ENCODE peak calls at places on chromosomes 6 and 20, in seven cellular contexts. One of them, this sample, is unnamed.

GRCh38 chr20:61789329-61789728 is 276.4 kb downstream of the TAF4 start:
- DNase-seq in AG08396: no peak
- DNase-seq in colonic mucosa: no peak
- DNase-seq in lower lobe of right lung: peak
- DNase-seq in activated CD8-positive, alpha-beta memory T cell treated with anti-CD3 and anti-CD28 coated beads for 24 hours: no peak
- DNase-seq in HuH-7: no peak
- DNase-seq in neural crest cell: no peak
- DNase-seq in this sample: no peak

GRCh38 chr20:4099905-4100675 is 84.7 kb upstream of the RNF24 start:
- DNase-seq in neural crest cell: no peak
- DNase-seq in activated CD8-positive, alpha-beta memory T cell treated with anti-CD3 and anti-CD28 coated beads for 24 hours: no peak
- DNase-seq in HuH-7: no peak
- DNase-seq in lower lobe of right lung: no peak
- DNase-seq in colonic mucosa: no peak
- DNase-seq in AG08396: no peak
- DNase-seq in this sample: no peak

GRCh38 chr6:133326584-133326983 is 85.4 kb downstream of the EYA4 start:
- DNase-seq in activated CD8-positive, alpha-beta memory T cell treated with anti-CD3 and anti-CD28 coated beads for 24 hours: no peak
- DNase-seq in neural crest cell: no peak
- DNase-seq in HuH-7: no peak
- DNase-seq in AG08396: no peak
- DNase-seq in colonic mucosa: no peak
- DNase-seq in lower lobe of right lung: no peak
- DNase-seq in this sample: no peak

GRCh38 chr6:101114703-101115102 is 233.6 kb upstream of the ASCC3 start:
- DNase-seq in neural crest cell: peak
- DNase-seq in HuH-7: peak
- DNase-seq in activated CD8-positive, alpha-beta memory T cell treated with anti-CD3 and anti-CD28 coated beads for 24 hours: no peak
- DNase-seq in colonic mucosa: peak
- DNase-seq in lower lobe of right lung: no peak
- DNase-seq in AG08396: peak
- DNase-seq in this sample: no peak

GRCh38 chr6:924661-925060 is 231.7 kb upstream of the EXOC2 start:
- DNase-seq in colonic mucosa: no peak
- DNase-seq in lower lobe of right lung: no peak
- DNase-seq in activated CD8-positive, alpha-beta memory T cell treated with anti-CD3 and anti-CD28 coated beads for 24 hours: no peak
- DNase-seq in AG08396: no peak
- DNase-seq in neural crest cell: no peak
- DNase-seq in HuH-7: no peak
- DNase-seq in this sample: no peak

GRCh38 chr6:2556761-2557160 is 194.0 kb downstream of the MYLK4 start:
- DNase-seq in activated CD8-positive, alpha-beta memory T cell treated with anti-CD3 and anti-CD28 coated beads for 24 hours: no peak
- DNase-seq in AG08396: no peak
- DNase-seq in neural crest cell: no peak
- DNase-seq in lower lobe of right lung: no peak
- DNase-seq in colonic mucosa: no peak
- DNase-seq in HuH-7: no peak
- DNase-seq in this sample: no peak

GRCh38 chr6:133977983-133978895 is 25.2 kb downstream of the TBPL1 start:
- DNase-seq in colonic mucosa: no peak
- DNase-seq in lower lobe of right lung: no peak
- DNase-seq in activated CD8-positive, alpha-beta memory T cell treated with anti-CD3 and anti-CD28 coated beads for 24 hours: no peak
- DNase-seq in HuH-7: no peak
- DNase-seq in neural crest cell: no peak
- DNase-seq in AG08396: no peak
- DNase-seq in this sample: no peak

GRCh38 chr6:22929228-22929627 is 359.9 kb downstream of the HDGFL1 start:
- DNase-seq in colonic mucosa: no peak
- DNase-seq in AG08396: no peak
- DNase-seq in lower lobe of right lung: no peak
- DNase-seq in HuH-7: no peak
- DNase-seq in neural crest cell: no peak
- DNase-seq in activated CD8-positive, alpha-beta memory T cell treated with anti-CD3 and anti-CD28 coated beads for 24 hours: no peak
- DNase-seq in this sample: no peak

GRCh38 chr6:24524801-24525200 is 30.0 kb downstream of the ALDH5A1 start:
- DNase-seq in lower lobe of right lung: no peak
- DNase-seq in colonic mucosa: no peak
- DNase-seq in activated CD8-positive, alpha-beta memory T cell treated with anti-CD3 and anti-CD28 coated beads for 24 hours: no peak
- DNase-seq in HuH-7: peak
- DNase-seq in neural crest cell: no peak
- DNase-seq in AG08396: peak
- DNase-seq in this sample: no peak

GRCh38 chr20:17665756-17666155 is 16.3 kb downstream of the RRBP1 start:
- DNase-seq in HuH-7: no peak
- DNase-seq in neural crest cell: no peak
- DNase-seq in AG08396: no peak
- DNase-seq in activated CD8-positive, alpha-beta memory T cell treated with anti-CD3 and anti-CD28 coated beads for 24 hours: no peak
- DNase-seq in colonic mucosa: no peak
- DNase-seq in lower lobe of right lung: no peak
- DNase-seq in this sample: no peak

GRCh38 chr6:29705389-29706231 is 17.6 kb upstream of the HLA-F start:
- DNase-seq in colonic mucosa: peak
- DNase-seq in HuH-7: peak
- DNase-seq in neural crest cell: no peak
- DNase-seq in activated CD8-positive, alpha-beta memory T cell treated with anti-CD3 and anti-CD28 coated beads for 24 hours: no peak
- DNase-seq in lower lobe of right lung: no peak
- DNase-seq in AG08396: peak
- DNase-seq in this sample: no peak

GRCh38 chr6:45681860-45682488 is 304.2 kb upstream of the SUPT3H start:
- DNase-seq in activated CD8-positive, alpha-beta memory T cell treated with anti-CD3 and anti-CD28 coated beads for 24 hours: peak
- DNase-seq in lower lobe of right lung: peak
- DNase-seq in HuH-7: no peak
- DNase-seq in AG08396: no peak
- DNase-seq in neural crest cell: no peak
- DNase-seq in colonic mucosa: no peak
- DNase-seq in this sample: no peak

GRCh38 chr6:17002123-17002522 is 99.7 kb upstream of the STMND1 start:
- DNase-seq in AG08396: no peak
- DNase-seq in colonic mucosa: no peak
- DNase-seq in neural crest cell: no peak
- DNase-seq in lower lobe of right lung: no peak
- DNase-seq in activated CD8-positive, alpha-beta memory T cell treated with anti-CD3 and anti-CD28 coated beads for 24 hours: no peak
- DNase-seq in HuH-7: no peak
- DNase-seq in this sample: no peak

GRCh38 chr6:11120273-11121005 is 8.9 kb upstream of the ERVFRD-1 start:
- DNase-seq in colonic mucosa: no peak
- DNase-seq in neural crest cell: no peak
- DNase-seq in lower lobe of right lung: no peak
- DNase-seq in HuH-7: no peak
- DNase-seq in activated CD8-positive, alpha-beta memory T cell treated with anti-CD3 and anti-CD28 coated beads for 24 hours: no peak
- DNase-seq in AG08396: no peak
- DNase-seq in this sample: no peak

GRCh38 chr6:27478141-27478705 is 5.3 kb upstream of the ZNF184 start:
- DNase-seq in activated CD8-positive, alpha-beta memory T cell treated with anti-CD3 and anti-CD28 coated beads for 24 hours: peak
- DNase-seq in lower lobe of right lung: no peak
- DNase-seq in HuH-7: no peak
- DNase-seq in neural crest cell: no peak
- DNase-seq in AG08396: peak
- DNase-seq in colonic mucosa: peak
- DNase-seq in this sample: no peak

GRCh38 chr20:10640897-10641296 is 32.9 kb downstream of the JAG1 start:
- DNase-seq in activated CD8-positive, alpha-beta memory T cell treated with anti-CD3 and anti-CD28 coated beads for 24 hours: no peak
- DNase-seq in colonic mucosa: no peak
- DNase-seq in lower lobe of right lung: no peak
- DNase-seq in HuH-7: no peak
- DNase-seq in AG08396: no peak
- DNase-seq in neural crest cell: no peak
- DNase-seq in this sample: no peak

GRCh38 chr6:148557796-148558457 is 188.9 kb upstream of the UST start:
- DNase-seq in HuH-7: no peak
- DNase-seq in activated CD8-positive, alpha-beta memory T cell treated with anti-CD3 and anti-CD28 coated beads for 24 hours: no peak
- DNase-seq in neural crest cell: no peak
- DNase-seq in lower lobe of right lung: no peak
- DNase-seq in colonic mucosa: no peak
- DNase-seq in AG08396: no peak
- DNase-seq in this sample: no peak

GRCh38 chr20:6122873-6123649 is at the start of gene FERMT1:
- DNase-seq in colonic mucosa: peak
- DNase-seq in AG08396: peak
- DNase-seq in HuH-7: peak
- DNase-seq in lower lobe of right lung: peak
- DNase-seq in activated CD8-positive, alpha-beta memory T cell treated with anti-CD3 and anti-CD28 coated beads for 24 hours: peak
- DNase-seq in neural crest cell: peak
- DNase-seq in this sample: peak

GRCh38 chr6:82737965-82738364 is 327.7 kb downstream of the UBE3D start:
- DNase-seq in lower lobe of right lung: no peak
- DNase-seq in HuH-7: no peak
- DNase-seq in activated CD8-positive, alpha-beta memory T cell treated with anti-CD3 and anti-CD28 coated beads for 24 hours: no peak
- DNase-seq in colonic mucosa: no peak
- DNase-seq in AG08396: no peak
- DNase-seq in neural crest cell: no peak
- DNase-seq in this sample: no peak

GRCh38 chr6:131807644-131808459 is at the start of gene ENPP1:
- DNase-seq in lower lobe of right lung: peak
- DNase-seq in colonic mucosa: peak
- DNase-seq in HuH-7: peak
- DNase-seq in activated CD8-positive, alpha-beta memory T cell treated with anti-CD3 and anti-CD28 coated beads for 24 hours: peak
- DNase-seq in AG08396: peak
- DNase-seq in neural crest cell: peak
- DNase-seq in this sample: peak

GRCh38 chr6:39444479-39445019 is 122.0 kb upstream of the KCNK16 start:
- DNase-seq in activated CD8-positive, alpha-beta memory T cell treated with anti-CD3 and anti-CD28 coated beads for 24 hours: no peak
- DNase-seq in AG08396: no peak
- DNase-seq in HuH-7: no peak
- DNase-seq in colonic mucosa: no peak
- DNase-seq in lower lobe of right lung: no peak
- DNase-seq in neural crest cell: no peak
- DNase-seq in this sample: no peak

GRCh38 chr6:5085638-5086293 is 625 bp downstream of the PPP1R3G start:
- DNase-seq in activated CD8-positive, alpha-beta memory T cell treated with anti-CD3 and anti-CD28 coated beads for 24 hours: no peak
- DNase-seq in neural crest cell: peak
- DNase-seq in AG08396: peak
- DNase-seq in colonic mucosa: peak
- DNase-seq in HuH-7: peak
- DNase-seq in lower lobe of right lung: no peak
- DNase-seq in this sample: no peak

GRCh38 chr6:121920616-121921015 is 478.8 kb upstream of the HSF2 start:
- DNase-seq in HuH-7: no peak
- DNase-seq in colonic mucosa: no peak
- DNase-seq in activated CD8-positive, alpha-beta memory T cell treated with anti-CD3 and anti-CD28 coated beads for 24 hours: no peak
- DNase-seq in lower lobe of right lung: no peak
- DNase-seq in neural crest cell: no peak
- DNase-seq in AG08396: no peak
- DNase-seq in this sample: no peak

GRCh38 chr6:27334141-27334540 is 22.1 kb upstream of the POM121L2 start:
- DNase-seq in AG08396: no peak
- DNase-seq in lower lobe of right lung: no peak
- DNase-seq in neural crest cell: no peak
- DNase-seq in HuH-7: no peak
- DNase-seq in activated CD8-positive, alpha-beta memory T cell treated with anti-CD3 and anti-CD28 coated beads for 24 hours: no peak
- DNase-seq in colonic mucosa: no peak
- DNase-seq in this sample: no peak

GRCh38 chr6:49915035-49915434 is 48.7 kb upstream of the CRISP1 start:
- DNase-seq in AG08396: no peak
- DNase-seq in colonic mucosa: no peak
- DNase-seq in HuH-7: no peak
- DNase-seq in neural crest cell: no peak
- DNase-seq in activated CD8-positive, alpha-beta memory T cell treated with anti-CD3 and anti-CD28 coated beads for 24 hours: no peak
- DNase-seq in lower lobe of right lung: no peak
- DNase-seq in this sample: no peak

GRCh38 chr6:119347466-119348307 is 1.9 kb downstream of the MAN1A1 start:
- DNase-seq in neural crest cell: no peak
- DNase-seq in AG08396: peak
- DNase-seq in activated CD8-positive, alpha-beta memory T cell treated with anti-CD3 and anti-CD28 coated beads for 24 hours: peak
- DNase-seq in colonic mucosa: peak
- DNase-seq in HuH-7: peak
- DNase-seq in lower lobe of right lung: peak
- DNase-seq in this sample: no peak

GRCh38 chr6:142336787-142337186 is 35.0 kb downstream of the ADGRG6 start:
- DNase-seq in activated CD8-positive, alpha-beta memory T cell treated with anti-CD3 and anti-CD28 coated beads for 24 hours: no peak
- DNase-seq in AG08396: no peak
- DNase-seq in neural crest cell: no peak
- DNase-seq in lower lobe of right lung: no peak
- DNase-seq in HuH-7: no peak
- DNase-seq in colonic mucosa: no peak
- DNase-seq in this sample: no peak

GRCh38 chr6:390914-391558 is 516 bp upstream of the IRF4 start:
- DNase-seq in AG08396: no peak
- DNase-seq in neural crest cell: no peak
- DNase-seq in colonic mucosa: no peak
- DNase-seq in activated CD8-positive, alpha-beta memory T cell treated with anti-CD3 and anti-CD28 coated beads for 24 hours: peak
- DNase-seq in HuH-7: no peak
- DNase-seq in lower lobe of right lung: no peak
- DNase-seq in this sample: no peak

GRCh38 chr6:110625883-110626282 is 149.5 kb upstream of the SLC22A16 start:
- DNase-seq in HuH-7: no peak
- DNase-seq in neural crest cell: no peak
- DNase-seq in activated CD8-positive, alpha-beta memory T cell treated with anti-CD3 and anti-CD28 coated beads for 24 hours: no peak
- DNase-seq in lower lobe of right lung: no peak
- DNase-seq in AG08396: peak
- DNase-seq in colonic mucosa: no peak
- DNase-seq in this sample: no peak

GRCh38 chr20:64083380-64084208 is 604 bp downstream of the LKAAEAR1 start:
- DNase-seq in AG08396: peak
- DNase-seq in neural crest cell: peak
- DNase-seq in activated CD8-positive, alpha-beta memory T cell treated with anti-CD3 and anti-CD28 coated beads for 24 hours: peak
- DNase-seq in lower lobe of right lung: peak
- DNase-seq in colonic mucosa: peak
- DNase-seq in HuH-7: peak
- DNase-seq in this sample: no peak

GRCh38 chr20:815914-816606 is 17.5 kb upstream of the FAM110A start:
- DNase-seq in HuH-7: peak
- DNase-seq in neural crest cell: peak
- DNase-seq in activated CD8-positive, alpha-beta memory T cell treated with anti-CD3 and anti-CD28 coated beads for 24 hours: peak
- DNase-seq in AG08396: peak
- DNase-seq in lower lobe of right lung: peak
- DNase-seq in colonic mucosa: peak
- DNase-seq in this sample: no peak